ENCODE peak calls at places on chromosomes 5 and 9, in four cellular contexts. L is brain microvascular endothelial cell, T is GM23248, F is vagina. H is an unnamed sample.

GRCh38 chr5:128225245-128226030 is 141.9 kb downstream of the SLC12A2 start:
- DNase-seq in L (no peak), T (no peak), F (no peak), H (no peak)

GRCh38 chr9:109907400-109907799 is 127.4 kb downstream of the PALM2AKAP2 start:
- DNase-seq in L (no peak), T (no peak), F (no peak), H (no peak)

GRCh38 chr9:121309833-121310425 is 42.0 kb downstream of the GSN start:
- DNase-seq in L (no peak), T (no peak), F (no peak), H (no peak)

GRCh38 chr9:93603011-93603410 is 26.6 kb downstream of the PHF2 start:
- DNase-seq in L (no peak), T (no peak), F (peak), H (no peak)

GRCh38 chr5:109876941-109877669 is 187.4 kb downstream of the MAN2A1 start:
- DNase-seq in L (peak), T (peak), F (no peak), H (no peak)

GRCh38 chr5:57513785-57514184 is 31.2 kb upstream of the ACTBL2 start:
- DNase-seq in L (no peak), T (no peak), F (no peak), H (no peak)

GRCh38 chr9:21017092-21017491 is 14.3 kb downstream of the HACD4 start:
- DNase-seq in L (peak), T (peak), F (no peak), H (no peak)

GRCh38 chr5:58787982-58788381 is 205.1 kb downstream of the RAB3C start:
- DNase-seq in L (no peak), T (no peak), F (no peak), H (no peak)

GRCh38 chr5:55406292-55406691 is 98.5 kb downstream of the MTREX start:
- DNase-seq in L (no peak), T (no peak), F (no peak), H (no peak)

GRCh38 chr9:118631956-118632355 is 737.3 kb downstream of the BRINP1 start:
- DNase-seq in L (no peak), T (no peak), F (no peak), H (no peak)

GRCh38 chr9:118318770-118319443 is 614.7 kb downstream of the TLR4 start:
- DNase-seq in L (no peak), T (no peak), F (no peak), H (peak)

GRCh38 chr5:179161901-179162300 is 101.7 kb downstream of the ZNF354C start:
- DNase-seq in L (no peak), T (no peak), F (no peak), H (no peak)

GRCh38 chr5:150583541-150584225 is 56.8 kb upstream of the SYNPO start:
- DNase-seq in L (no peak), T (no peak), F (no peak), H (no peak)

GRCh38 chr5:132181011-132181629 is 46.5 kb downstream of the P4HA2 start:
- DNase-seq in L (no peak), T (no peak), F (no peak), H (no peak)

GRCh38 chr9:7802666-7803065 is 3.1 kb upstream of the DMAC1 start:
- DNase-seq in L (no peak), T (peak), F (no peak), H (no peak)

GRCh38 chr5:150253416-150254208 is 36.0 kb downstream of the CAMK2A start:
- DNase-seq in L (no peak), T (no peak), F (no peak), H (no peak)

GRCh38 chr9:127941062-127941925 is 3.6 kb upstream of the DPM2 start:
- DNase-seq in L (no peak), T (no peak), F (no peak), H (no peak)

GRCh38 chr9:34659592-34660253 is 2.7 kb downstream of the CCL27 start:
- DNase-seq in L (no peak), T (no peak), F (no peak), H (no peak)

GRCh38 chr9:15349892-15350761 is 43.1 kb upstream of the TTC39B start:
- DNase-seq in L (peak), T (peak), F (no peak), H (no peak)

GRCh38 chr5:142685418-142686209 is at the start of gene FGF1:
- DNase-seq in L (peak), T (no peak), F (no peak), H (peak)

GRCh38 chr9:96075757-96076156 is 200.3 kb downstream of the ERCC6L2 start:
- DNase-seq in L (no peak), T (no peak), F (no peak), H (no peak)

GRCh38 chr9:96079816-96080215 is 204.3 kb downstream of the ERCC6L2 start:
- DNase-seq in L (no peak), T (no peak), F (no peak), H (no peak)

GRCh38 chr9:96082516-96083232 is 207.2 kb downstream of the ERCC6L2 start:
- DNase-seq in L (no peak), T (no peak), F (no peak), H (no peak)

GRCh38 chr9:96080364-96080763 is 204.9 kb downstream of the ERCC6L2 start:
- DNase-seq in L (no peak), T (peak), F (no peak), H (no peak)

GRCh38 chr9:96078866-96079505 is 203.5 kb downstream of the ERCC6L2 start:
- DNase-seq in L (no peak), T (no peak), F (no peak), H (no peak)
- H3K27ac ChIP-seq in L (no peak), T (no peak), F (no peak), H (no peak)

GRCh38 chr9:69171049-69171448 is 3.0 kb upstream of the TJP2 start:
- DNase-seq in L (no peak), T (peak), F (no peak), H (no peak)
- H3K27ac ChIP-seq in L (no peak), T (no peak), F (peak), H (no peak)

GRCh38 chr9:107660976-107661375 is 171.4 kb upstream of the KLF4 start:
- DNase-seq in L (no peak), T (no peak), F (no peak), H (no peak)
- H3K27ac ChIP-seq in L (no peak), T (no peak), F (no peak), H (no peak)

DNA sequence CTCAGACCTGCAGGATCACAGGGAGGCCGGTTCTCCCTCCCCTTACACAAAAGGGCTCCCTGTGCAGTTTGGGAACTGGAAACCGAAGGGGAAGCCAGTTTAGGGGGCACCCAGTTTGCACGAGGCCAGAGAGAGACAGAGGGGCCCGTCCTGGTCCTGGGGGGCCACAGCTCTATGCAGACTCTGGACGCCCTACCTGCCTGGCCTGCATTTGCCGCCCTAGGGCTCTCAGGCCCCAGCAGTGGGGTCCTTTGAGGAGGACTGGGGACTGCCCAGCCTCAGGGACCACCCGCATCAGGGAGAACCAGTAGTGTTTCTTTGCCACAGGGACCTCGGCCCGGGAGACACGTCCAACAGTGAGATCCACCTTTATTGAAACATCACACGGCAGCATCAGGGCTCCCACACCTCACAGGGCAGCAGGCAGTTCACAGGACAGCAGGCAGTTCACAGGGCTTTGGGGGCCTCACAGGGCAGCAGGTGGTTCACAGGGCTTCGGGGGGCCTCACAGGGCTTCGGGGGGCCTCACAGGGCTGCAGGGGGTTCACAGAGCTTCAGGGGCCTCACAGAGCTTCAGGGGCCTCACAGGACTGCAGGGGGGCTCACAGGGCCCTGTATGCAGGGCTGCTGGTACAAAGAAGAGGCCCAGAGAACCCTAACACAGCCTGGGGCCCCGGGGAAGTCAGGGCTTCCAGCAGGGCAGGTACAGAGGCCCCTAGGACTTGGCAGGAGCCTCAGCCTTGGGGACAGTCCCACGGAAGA is 648 bp upstream of the NSMF start:
- DNase-seq in L (no peak), T (no peak), F (no peak), H (no peak)
- H3K27ac ChIP-seq in L (peak), T (no peak), F (peak), H (peak)

GRCh38 chr5:151661096-151661495 is 25.6 kb downstream of the SPARC start:
- DNase-seq in L (no peak), T (no peak), F (no peak), H (no peak)

GRCh38 chr5:151663617-151664322 is 22.9 kb downstream of the SPARC start:
- DNase-seq in L (no peak), T (peak), F (no peak), H (no peak)

GRCh38 chr5:151664694-151665583 is 21.8 kb downstream of the SPARC start:
- DNase-seq in L (no peak), T (peak), F (no peak), H (no peak)

GRCh38 chr5:151661968-151662732 is 24.6 kb downstream of the SPARC start:
- DNase-seq in L (no peak), T (no peak), F (no peak), H (no peak)

DNA sequence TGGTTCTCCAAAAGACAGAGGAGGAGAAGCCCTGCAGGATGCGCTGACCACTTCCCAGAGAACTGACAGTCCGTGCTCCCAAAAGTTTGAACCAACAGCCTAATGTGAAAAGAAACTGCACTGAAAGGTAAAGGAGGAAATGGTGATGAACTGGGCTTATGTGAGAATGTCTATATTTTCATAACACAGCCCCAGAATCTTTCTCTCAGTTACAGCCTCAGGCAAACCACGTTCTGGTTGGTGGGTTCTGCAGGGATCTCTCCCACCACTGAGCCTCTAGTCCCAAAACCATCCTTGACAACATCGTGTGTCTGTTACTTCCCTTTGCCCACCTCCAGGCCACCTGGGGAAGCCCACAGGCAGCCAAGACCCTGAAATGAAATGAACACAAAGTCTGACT is 23.9 kb downstream of the SPARC start:
- DNase-seq in L (no peak), T (no peak), F (no peak), H (no peak)
- H3K27ac ChIP-seq in L (peak), T (peak), F (peak), H (peak)

GRCh38 chr5:137896560-137896959 is 7.3 kb downstream of the PKD2L2 start:
- DNase-seq in L (no peak), T (no peak), F (no peak), H (no peak)
- H3K27ac ChIP-seq in L (no peak), T (no peak), F (no peak), H (no peak)

H was measured in caudate nucleus.